ENCODE peak calls at places on chromosomes 12 and 14, in four cellular contexts. One of them, this sample, is unnamed.

GRCh38 chr12:32455607-32456063 is 56.3 kb downstream of the FGD4 start:
- DNase-seq in GM12878: no peak
- DNase-seq in HepG2: peak; percentile 55
- DNase-seq in H1: no peak
- DNase-seq in this sample: peak; percentile 56

GRCh38 chr12:4743046-4743445 is 22.8 kb downstream of the GALNT8 start:
- DNase-seq in GM12878: no peak
- DNase-seq in H1: no peak
- DNase-seq in HepG2: no peak
- DNase-seq in this sample: no peak

GRCh38 chr12:53992377-53992776 is 7.4 kb downstream of the HOXC10 start:
- DNase-seq in GM12878: no peak
- DNase-seq in HepG2: no peak
- DNase-seq in H1: no peak
- DNase-seq in this sample: no peak

GRCh38 chr12:5013206-5013830 is 30.4 kb upstream of the KCNA5 start:
- DNase-seq in H1: no peak
- DNase-seq in HepG2: no peak
- DNase-seq in GM12878: no peak
- DNase-seq in this sample: no peak

GRCh38 chr12:2267624-2268477 is 215.1 kb downstream of the CACNA1C start:
- DNase-seq in H1: no peak
- DNase-seq in GM12878: no peak
- DNase-seq in HepG2: no peak
- DNase-seq in this sample: no peak

GRCh38 chr14:68687746-68688145 is 105.1 kb downstream of the ZFP36L1 start:
- DNase-seq in H1: no peak
- DNase-seq in HepG2: no peak
- DNase-seq in GM12878: no peak
- DNase-seq in this sample: no peak

GRCh38 chr12:47753021-47754001 is 5.4 kb downstream of the RAPGEF3 start:
- DNase-seq in GM12878: no peak
- DNase-seq in H1: peak; percentile 64
- DNase-seq in HepG2: no peak
- DNase-seq in this sample: peak; percentile 75

GRCh38 chr12:63151898-63152700 is 1.1 kb upstream of the AVPR1A start:
- DNase-seq in H1: no peak
- DNase-seq in HepG2: peak; percentile 32
- DNase-seq in GM12878: no peak
- DNase-seq in this sample: peak; percentile 61

GRCh38 chr14:54776361-54777001 is 126.1 kb downstream of the GCH1 start:
- DNase-seq in HepG2: no peak
- DNase-seq in GM12878: peak; percentile 24
- DNase-seq in H1: no peak
- DNase-seq in this sample: peak; percentile 33

GRCh38 chr12:124535066-124535740 is 32.2 kb downstream of the NCOR2 start:
- DNase-seq in HepG2: no peak
- DNase-seq in GM12878: no peak
- DNase-seq in H1: no peak
- DNase-seq in this sample: no peak

GRCh38 chr12:82414926-82415325 is 56.6 kb downstream of the METTL25 start:
- DNase-seq in H1: no peak
- DNase-seq in GM12878: no peak
- DNase-seq in HepG2: no peak
- DNase-seq in this sample: no peak

GRCh38 chr12:106791531-106791930 is 17.0 kb downstream of the RIC8B start:
- DNase-seq in H1: no peak
- DNase-seq in GM12878: no peak
- DNase-seq in HepG2: no peak
- DNase-seq in this sample: no peak

GRCh38 chr12:132100306-132101065 is 43.6 kb downstream of the DDX51 start:
- DNase-seq in GM12878: no peak
- DNase-seq in HepG2: no peak
- DNase-seq in H1: no peak
- DNase-seq in this sample: no peak

GRCh38 chr12:107372229-107372658 is 278.9 kb upstream of the CRY1 start:
- DNase-seq in H1: no peak
- DNase-seq in GM12878: no peak
- DNase-seq in HepG2: no peak
- DNase-seq in this sample: no peak

GRCh38 chr14:54642950-54643695 is 76.2 kb downstream of the SAMD4A start:
- DNase-seq in HepG2: peak; percentile 93
- DNase-seq in H1: peak; percentile 44
- DNase-seq in GM12878: no peak
- DNase-seq in this sample: no peak

GRCh38 chr14:103232831-103233319 is 101.2 kb upstream of the EIF5 start:
- DNase-seq in HepG2: no peak
- DNase-seq in H1: no peak
- DNase-seq in GM12878: no peak
- DNase-seq in this sample: peak; percentile 28

GRCh38 chr12:123237646-123238329 is 4.6 kb downstream of the MTRFR start:
- DNase-seq in GM12878: peak; percentile 62
- DNase-seq in HepG2: peak; percentile 34
- DNase-seq in H1: peak; percentile 66
- DNase-seq in this sample: peak; percentile 57

GRCh38 chr14:62655161-62655560 is 390.1 kb downstream of the KCNH5 start:
- DNase-seq in HepG2: no peak
- DNase-seq in H1: no peak
- DNase-seq in GM12878: no peak
- DNase-seq in this sample: no peak

GRCh38 chr14:62657376-62657775 is 387.9 kb downstream of the KCNH5 start:
- DNase-seq in GM12878: no peak
- DNase-seq in HepG2: no peak
- DNase-seq in H1: no peak
- DNase-seq in this sample: no peak

GRCh38 chr14:62654641-62655040 is 390.6 kb downstream of the KCNH5 start:
- DNase-seq in H1: no peak
- DNase-seq in HepG2: no peak
- DNase-seq in GM12878: no peak
- DNase-seq in this sample: no peak
- TF ChIP-seq TCF12 in H1: no peak
- TF ChIP-seq TCF12 in HepG2: no peak
- TF ChIP-seq TCF12 in GM12878: no peak
- TF ChIP-seq TCF12 in this sample: no peak

GRCh38 chr14:28264306-28264705 is 502.3 kb upstream of the FOXG1 start:
- DNase-seq in HepG2: no peak
- DNase-seq in H1: no peak
- DNase-seq in GM12878: no peak
- DNase-seq in this sample: no peak
- TF ChIP-seq TCF12 in HepG2: no peak
- TF ChIP-seq TCF12 in H1: no peak
- TF ChIP-seq TCF12 in GM12878: no peak
- TF ChIP-seq TCF12 in this sample: no peak

DNA sequence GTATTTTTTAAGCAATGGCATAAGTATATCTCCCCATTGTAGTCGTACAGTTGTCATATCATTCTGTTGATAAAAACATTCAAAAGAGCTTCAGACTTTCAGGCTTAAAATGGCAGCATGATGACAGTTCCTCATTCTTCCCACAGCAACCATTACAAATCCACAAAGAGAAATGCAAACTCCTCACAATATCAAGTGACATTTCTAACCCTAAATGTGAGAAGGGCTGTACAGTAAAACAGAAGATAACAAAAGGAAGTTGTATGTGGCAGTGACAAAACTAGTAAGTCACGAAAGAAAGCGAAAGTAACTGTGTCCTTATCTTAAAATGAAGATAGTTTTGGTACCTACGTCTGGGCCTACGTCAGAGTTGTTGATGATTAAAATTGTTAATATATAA is 46.7 kb downstream of the GXYLT1 start:
- DNase-seq in H1: no peak
- DNase-seq in GM12878: peak; percentile 42
- DNase-seq in HepG2: no peak
- DNase-seq in this sample: no peak
- TF ChIP-seq TCF12 in H1: no peak
- TF ChIP-seq TCF12 in GM12878: no peak
- TF ChIP-seq TCF12 in HepG2: no peak
- TF ChIP-seq TCF12 in this sample: no peak

GRCh38 chr12:79687711-79688270 is 3.0 kb downstream of the PAWR start:
- DNase-seq in GM12878: no peak
- DNase-seq in HepG2: no peak
- DNase-seq in H1: no peak
- DNase-seq in this sample: no peak

GRCh38 chr12:79689041-79689476 is 1.7 kb downstream of the PAWR start:
- DNase-seq in GM12878: no peak
- DNase-seq in HepG2: peak; percentile 28
- DNase-seq in H1: no peak
- DNase-seq in this sample: no peak

GRCh38 chr12:79690156-79690605 is 583 bp downstream of the PAWR start:
- DNase-seq in GM12878: no peak
- DNase-seq in H1: peak; percentile 81
- DNase-seq in HepG2: peak; percentile 14
- DNase-seq in this sample: peak; percentile 49

GRCh38 chr12:79689477-79690155 is 1.1 kb downstream of the PAWR start:
- DNase-seq in HepG2: peak; percentile 27
- DNase-seq in H1: peak; percentile 66
- DNase-seq in GM12878: no peak
- DNase-seq in this sample: peak; percentile 52

DNA sequence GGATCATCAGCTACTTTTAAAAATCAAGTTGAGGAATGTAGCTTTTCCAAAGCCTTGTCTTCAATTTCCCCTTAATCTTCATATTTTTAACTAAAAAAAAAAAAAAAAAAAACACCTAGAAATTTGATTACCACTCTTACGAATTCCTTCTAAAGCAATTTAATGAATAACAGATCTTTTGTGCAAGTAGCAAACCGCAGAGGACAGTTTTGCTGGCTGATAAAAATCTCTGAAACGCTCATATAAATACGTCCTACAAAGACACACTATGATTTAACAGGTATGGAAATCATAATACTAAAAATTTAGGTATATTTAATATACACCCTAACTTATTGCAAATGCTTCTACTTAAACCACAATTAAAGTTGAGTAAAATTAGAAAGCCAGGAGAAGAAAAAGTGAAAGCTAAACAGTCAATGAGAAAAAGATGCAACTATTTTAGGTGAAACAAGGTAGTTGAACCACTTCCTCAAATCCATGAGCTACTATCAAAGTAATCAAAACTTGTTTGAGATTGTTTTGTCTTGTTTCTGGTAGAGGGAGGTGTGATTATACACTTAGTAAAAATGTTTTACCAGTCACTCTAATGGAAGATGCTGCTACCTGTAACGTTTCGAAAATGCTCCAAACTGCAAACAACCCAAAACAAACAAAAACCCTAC is 2.3 kb downstream of the PAWR start:
- DNase-seq in H1: no peak
- DNase-seq in GM12878: no peak
- DNase-seq in HepG2: no peak
- DNase-seq in this sample: no peak
- TF ChIP-seq TCF12 in H1: no peak
- TF ChIP-seq TCF12 in GM12878: no peak
- TF ChIP-seq TCF12 in HepG2: no peak
- TF ChIP-seq TCF12 in this sample: no peak

GRCh38 chr12:102950107-102950949 is 7.1 kb upstream of the ASCL1 start:
- DNase-seq in HepG2: peak; percentile 65
- DNase-seq in GM12878: no peak
- DNase-seq in H1: peak; percentile 69
- DNase-seq in this sample: no peak

GRCh38 chr12:102953221-102953620 is 4.3 kb upstream of the ASCL1 start:
- DNase-seq in GM12878: no peak
- DNase-seq in HepG2: no peak
- DNase-seq in H1: no peak
- DNase-seq in this sample: no peak

GRCh38 chr12:102950950-102951490 is 6.5 kb upstream of the ASCL1 start:
- DNase-seq in GM12878: no peak
- DNase-seq in H1: no peak
- DNase-seq in HepG2: no peak
- DNase-seq in this sample: no peak

GRCh38 chr12:102946042-102946441 is 11.4 kb upstream of the ASCL1 start:
- DNase-seq in HepG2: no peak
- DNase-seq in H1: no peak
- DNase-seq in GM12878: no peak
- DNase-seq in this sample: no peak

GRCh38 chr12:102948941-102949352 is 8.5 kb upstream of the ASCL1 start:
- DNase-seq in GM12878: no peak
- DNase-seq in H1: peak; percentile 94
- DNase-seq in HepG2: peak; percentile 10
- DNase-seq in this sample: peak; percentile 61
- TF ChIP-seq TCF12 in GM12878: no peak
- TF ChIP-seq TCF12 in H1: no peak
- TF ChIP-seq TCF12 in HepG2: no peak
- TF ChIP-seq TCF12 in this sample: no peak